ENCODE peak calls at places on chromosomes 5 and 9, in seven cellular contexts. Y, S, I, H, T, G and L are unnamed samples. For H3K4me1, the result is how much of the 10 kb centered on the place peaks cover.

GRCh38 chr9:135591491-135592330 is 30.2 kb downstream of the PAEP start:
- DNase-seq in G (no peak), Y (no peak), T (no peak), S (no peak), H (no peak), I (peak), L (no peak)

GRCh38 chr9:98807811-98808195 is 333 bp downstream of the GALNT12 start:
- DNase-seq in H (no peak), T (peak), G (no peak), S (no peak), Y (no peak), I (no peak), L (no peak)

GRCh38 chr5:180683523-180683922 is 34.1 kb upstream of the FLT4 start:
- DNase-seq in I (no peak), Y (no peak), S (no peak), G (no peak), T (no peak), H (no peak), L (no peak)

GRCh38 chr5:150527808-150528207 is 19.9 kb downstream of the NDST1 start:
- DNase-seq in G (no peak), I (peak), Y (no peak), H (no peak), S (no peak), T (no peak), L (no peak)

GRCh38 chr5:40006260-40006659 is 581.5 kb upstream of the DAB2 start:
- DNase-seq in S (no peak), I (no peak), G (no peak), H (no peak), T (no peak), Y (no peak), L (no peak)

GRCh38 chr5:134964359-134965270 is 3.1 kb upstream of the CATSPER3 start:
- DNase-seq in G (no peak), H (no peak), Y (no peak), T (no peak), I (no peak), S (no peak), L (no peak)

GRCh38 chr5:140336388-140336787 is 10.0 kb downstream of the HBEGF start:
- DNase-seq in T (no peak), S (no peak), G (no peak), I (peak), Y (no peak), H (peak), L (no peak)

GRCh38 chr5:180784497-180785097 is 18.0 kb downstream of the MGAT1 start:
- DNase-seq in T (no peak), S (peak), I (peak), Y (peak), G (peak), H (peak), L (peak)

GRCh38 chr9:4038182-4038723 is 261.6 kb downstream of the GLIS3 start:
- DNase-seq in T (no peak), H (no peak), I (no peak), Y (no peak), S (no peak), G (no peak), L (no peak)

GRCh38 chr9:17018540-17019196 is 116.2 kb upstream of the CNTLN start:
- DNase-seq in S (no peak), T (no peak), I (no peak), G (no peak), H (no peak), Y (no peak), L (no peak)

GRCh38 chr5:157602505-157602904 is 26.9 kb upstream of the ADAM19 start:
- DNase-seq in S (no peak), T (no peak), G (no peak), I (no peak), Y (peak), H (no peak), L (no peak)

GRCh38 chr5:5416733-5417132 is 5.7 kb upstream of the ICE1 start:
- DNase-seq in S (no peak), T (no peak), G (no peak), I (no peak), Y (no peak), H (no peak), L (no peak)
- H3K4me1 ChIP-seq in S (under half), T (under half), G (under half), I (under half), Y (under half), H (under half), L (under half)

GRCh38 chr9:138022756-138023393 is 145.3 kb downstream of the CACNA1B start:
- DNase-seq in I (peak), G (no peak), Y (no peak), S (peak), H (no peak), T (no peak), L (peak)

GRCh38 chr9:138020795-138021182 is 143.2 kb downstream of the CACNA1B start:
- DNase-seq in H (no peak), T (no peak), G (no peak), I (no peak), S (no peak), Y (no peak), L (no peak)

GRCh38 chr9:138021251-138022056 is 143.9 kb downstream of the CACNA1B start:
- DNase-seq in T (no peak), I (no peak), Y (no peak), H (no peak), G (no peak), S (peak), L (peak)

GRCh38 chr9:138023394-138024124 is 146.0 kb downstream of the CACNA1B start:
- DNase-seq in T (no peak), G (no peak), I (peak), S (peak), Y (no peak), H (no peak), L (peak)

GRCh38 chr9:138022121-138022741 is 144.6 kb downstream of the CACNA1B start:
- DNase-seq in H (no peak), G (no peak), Y (no peak), T (no peak), S (peak), I (no peak), L (peak)
- TF ChIP-seq CTCF in H (no peak), G (no peak), Y (no peak), T (no peak), S (no peak), I (no peak), L (no peak)

GRCh38 chr5:1316941-1317340 is 22.1 kb upstream of the TERT start:
- DNase-seq in G (peak), S (no peak), Y (no peak), H (no peak), I (no peak), T (no peak), L (peak)
- H3K27ac ChIP-seq in G (no peak), S (peak), Y (no peak), H (no peak), I (no peak), T (no peak), L (peak)

DNA sequence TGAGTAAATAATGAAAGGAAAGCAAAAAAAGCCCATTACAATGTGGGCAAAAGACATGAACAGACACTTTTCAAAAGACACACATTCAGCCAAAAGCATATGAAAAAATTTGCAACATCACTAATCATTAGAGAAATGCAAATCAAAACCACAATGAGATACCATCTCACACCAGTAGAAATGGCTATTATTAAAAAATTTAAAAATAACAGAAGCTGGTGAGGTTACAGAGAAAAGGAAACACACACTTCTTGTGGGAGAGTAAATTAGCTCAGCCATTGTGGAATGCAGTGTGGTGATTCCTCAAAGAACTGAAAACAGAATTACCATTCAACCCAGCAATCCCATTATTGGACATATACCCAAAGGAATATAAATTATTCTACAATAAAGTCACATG is 585.2 kb upstream of the TUSC1 start:
- DNase-seq in G (no peak), I (no peak), Y (no peak), S (no peak), H (no peak), T (no peak), L (no peak)
- H3K4me1 ChIP-seq in G (under half), I (under half), Y (half or more), S (under half), H (under half), T (under half), L (under half)

DNA sequence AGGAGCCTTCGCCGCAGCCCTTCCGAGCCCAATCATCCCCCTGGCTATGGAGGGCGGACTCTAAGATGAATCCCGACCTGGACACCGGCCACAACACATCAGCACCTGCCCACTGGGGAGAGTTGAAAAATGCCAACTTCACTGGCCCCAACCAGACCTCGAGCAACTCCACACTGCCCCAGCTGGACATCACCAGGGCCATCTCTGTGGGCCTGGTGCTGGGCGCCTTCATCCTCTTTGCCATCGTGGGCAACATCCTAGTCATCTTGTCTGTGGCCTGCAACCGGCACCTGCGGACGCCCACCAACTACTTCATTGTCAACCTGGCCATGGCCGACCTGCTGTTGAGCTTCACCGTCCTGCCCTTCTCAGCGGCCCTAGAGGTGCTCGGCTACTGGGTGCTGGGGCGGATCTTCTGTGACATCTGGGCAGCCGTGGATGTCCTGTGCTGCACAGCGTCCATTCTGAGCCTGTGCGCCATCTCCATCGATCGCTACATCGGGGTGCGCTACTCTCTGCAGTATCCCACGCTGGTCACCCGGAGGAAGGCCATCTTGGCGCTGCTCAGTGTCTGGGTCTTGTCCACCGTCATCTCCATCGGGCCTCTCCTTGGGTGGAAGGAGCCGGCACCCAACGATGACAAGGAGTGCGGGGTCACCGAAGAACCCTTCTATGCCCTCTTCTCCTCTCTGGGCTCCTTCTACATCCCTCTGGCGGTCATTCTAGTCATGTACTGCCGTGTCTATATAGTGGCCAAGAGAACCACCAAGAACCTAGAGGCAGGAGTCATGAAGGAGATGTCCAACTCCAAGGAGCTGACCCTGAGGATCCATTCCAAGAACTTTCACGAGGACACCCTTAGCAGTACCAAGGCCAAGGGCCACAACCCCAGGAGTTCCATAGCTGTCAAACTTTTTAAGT is 819 bp downstream of the ADRA1B start:
- DNase-seq in I (no peak), Y (no peak), G (no peak), H (no peak), S (no peak), T (no peak), L (no peak)
- TF ChIP-seq CTCF in I (no peak), Y (no peak), G (no peak), H (no peak), S (no peak), T (no peak), L (no peak)

GRCh38 chr9:87707805-87708500 is 18.0 kb upstream of the CTSL start:
- DNase-seq in S (no peak), Y (no peak), H (no peak), T (no peak), G (no peak), I (no peak), L (no peak)
- H3K27ac ChIP-seq in S (no peak), Y (no peak), H (no peak), T (no peak), G (no peak), I (no peak), L (no peak)

DNA sequence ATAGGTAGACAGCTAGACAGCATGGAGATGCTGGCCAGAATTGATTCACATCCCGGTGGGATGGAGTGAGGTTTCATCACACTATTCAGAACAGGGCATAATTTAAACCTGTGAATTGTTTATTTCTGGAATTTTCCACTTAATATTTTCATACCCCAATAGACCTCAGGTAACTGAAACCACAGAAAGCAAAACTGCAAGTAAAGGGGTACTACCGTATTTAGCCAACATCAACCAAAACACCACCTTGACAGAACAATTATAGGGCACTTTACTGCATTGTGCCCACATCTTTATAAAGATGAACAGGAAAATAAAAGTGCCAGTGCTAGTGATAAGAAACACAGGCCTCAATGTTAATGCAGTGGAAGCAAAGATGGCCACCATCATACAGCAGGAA is 7.5 kb downstream of the SERINC5 start:
- DNase-seq in Y (no peak), H (no peak), I (no peak), T (no peak), G (no peak), S (no peak), L (no peak)
- H3K4me1 ChIP-seq in Y (under half), H (under half), I (under half), T (under half), G (under half), S (under half), L (half or more)

GRCh38 chr9:97711223-97711626 is 14.1 kb upstream of the XPA start:
- DNase-seq in T (no peak), Y (no peak), G (no peak), I (no peak), S (no peak), H (no peak), L (no peak)
- TF ChIP-seq CTCF in T (no peak), Y (no peak), G (no peak), I (no peak), S (no peak), H (no peak), L (no peak)